ENCODE peak calls at places on chromosomes 2 and 18, in four cellular contexts. A, N, W and T are unnamed samples.

GRCh38 chr2:224807153-224807964 is 91.2 kb upstream of the CCDC195 start:
- DNase-seq in N (no peak), A (no peak), W (no peak), T (peak)

GRCh38 chr18:59606193-59607175 is 90.7 kb downstream of the CCBE1 start:
- DNase-seq in W (no peak), A (no peak), N (peak), T (peak)

GRCh38 chr18:10421859-10422258 is 32.6 kb upstream of the APCDD1 start:
- DNase-seq in N (no peak), A (no peak), W (no peak), T (peak)

GRCh38 chr2:217283505-217283904 is 423.6 kb upstream of the TNP1 start:
- DNase-seq in W (no peak), N (no peak), A (no peak), T (peak)

GRCh38 chr18:50218432-50219197 is 23.7 kb upstream of the MYO5B start:
- DNase-seq in A (no peak), W (no peak), N (no peak), T (peak)

GRCh38 chr2:239927424-239927981 is 97.6 kb downstream of the NDUFA10 start:
- DNase-seq in W (peak), N (peak), A (peak), T (peak)

GRCh38 chr18:13376298-13376840 is 157.8 kb downstream of the LDLRAD4 start:
- DNase-seq in N (no peak), W (no peak), A (peak), T (no peak)

GRCh38 chr2:99900589-99900988 is 241.8 kb downstream of the AFF3 start:
- DNase-seq in N (no peak), A (no peak), W (no peak), T (no peak)

GRCh38 chr18:10202947-10203346 is 251.5 kb upstream of the APCDD1 start:
- DNase-seq in W (no peak), N (no peak), A (no peak), T (no peak)

GRCh38 chr2:191935247-191935646 is 88.4 kb upstream of the CAVIN2 start:
- DNase-seq in W (no peak), A (no peak), N (no peak), T (no peak)

GRCh38 chr2:191026377-191026776 is 12.4 kb upstream of the STAT1 start:
- DNase-seq in W (no peak), N (no peak), A (no peak), T (no peak)

GRCh38 chr2:235675678-235676535 is 182.1 kb downstream of the AGAP1 start:
- DNase-seq in W (no peak), A (no peak), N (no peak), T (no peak)

GRCh38 chr2:148814143-148814852 is 60.7 kb upstream of the KIF5C start:
- DNase-seq in W (no peak), A (no peak), N (no peak), T (peak)

GRCh38 chr18:21740474-21740723 is 193 bp upstream of the MIB1 start:
- DNase-seq in A (peak), W (peak), N (no peak), T (peak)

GRCh38 chr2:144747571-144747970 is 227.7 kb upstream of the ZEB2 start:
- DNase-seq in A (no peak), N (no peak), W (no peak), T (no peak)

GRCh38 chr2:125656190-125656589 is 999.8 kb upstream of the GYPC start:
- DNase-seq in N (no peak), W (no peak), A (no peak), T (no peak)

GRCh38 chr2:70505613-70506391 is 47.8 kb downstream of the TGFA start:
- DNase-seq in A (no peak), W (no peak), N (no peak), T (no peak)

GRCh38 chr2:179591690-179592089 is 269.7 kb downstream of the ZNF385B start:
- DNase-seq in W (no peak), A (no peak), N (no peak), T (no peak)

GRCh38 chr2:186590538-186591441 is 934 bp downstream of the ITGAV start:
- DNase-seq in A (no peak), N (no peak), W (no peak), T (peak)

GRCh38 chr2:177599072-177599688 is 206.6 kb downstream of the AGPS start:
- DNase-seq in N (no peak), W (no peak), A (no peak), T (no peak)

GRCh38 chr2:176507736-176508135 is 238.5 kb downstream of the MTX2 start:
- DNase-seq in W (no peak), A (no peak), N (peak), T (no peak)

GRCh38 chr2:210169871-210170441 is 1.3 kb downstream of the KANSL1L start:
- DNase-seq in N (no peak), A (no peak), W (no peak), T (peak)

GRCh38 chr2:237150831-237151230 is 65.1 kb downstream of the COPS8 start:
- DNase-seq in N (no peak), W (no peak), A (no peak), T (no peak)

GRCh38 chr2:951224-952006 is 766 bp downstream of the SNTG2 start:
- DNase-seq in N (no peak), W (no peak), A (no peak), T (no peak)

GRCh38 chr2:955829-956731 is 5.4 kb downstream of the SNTG2 start:
- DNase-seq in A (no peak), W (no peak), N (no peak), T (no peak)

GRCh38 chr2:954687-955000 is 4.0 kb downstream of the SNTG2 start:
- DNase-seq in A (no peak), N (no peak), W (no peak), T (no peak)

GRCh38 chr2:953975-954686 is 3.5 kb downstream of the SNTG2 start:
- DNase-seq in N (no peak), A (no peak), W (no peak), T (peak)

GRCh38 chr2:953408-953807 is 2.8 kb downstream of the SNTG2 start:
- DNase-seq in W (no peak), A (no peak), N (no peak), T (no peak)
- H3K4me3 ChIP-seq in W (no peak), A (no peak), N (no peak), T (no peak)

GRCh38 chr2:130754811-130755210 is 529 bp upstream of the AMER3 start:
- DNase-seq in N (no peak), A (no peak), W (no peak), T (no peak)

GRCh38 chr2:130759906-130760753 is 4.8 kb downstream of the AMER3 start:
- DNase-seq in N (no peak), A (peak), W (no peak), T (no peak)

GRCh38 chr2:130756041-130756720 is 841 bp downstream of the AMER3 start:
- DNase-seq in N (no peak), W (no peak), A (no peak), T (no peak)

GRCh38 chr2:130756721-130757195 is 1.4 kb downstream of the AMER3 start:
- DNase-seq in A (no peak), N (no peak), W (no peak), T (no peak)

DNA sequence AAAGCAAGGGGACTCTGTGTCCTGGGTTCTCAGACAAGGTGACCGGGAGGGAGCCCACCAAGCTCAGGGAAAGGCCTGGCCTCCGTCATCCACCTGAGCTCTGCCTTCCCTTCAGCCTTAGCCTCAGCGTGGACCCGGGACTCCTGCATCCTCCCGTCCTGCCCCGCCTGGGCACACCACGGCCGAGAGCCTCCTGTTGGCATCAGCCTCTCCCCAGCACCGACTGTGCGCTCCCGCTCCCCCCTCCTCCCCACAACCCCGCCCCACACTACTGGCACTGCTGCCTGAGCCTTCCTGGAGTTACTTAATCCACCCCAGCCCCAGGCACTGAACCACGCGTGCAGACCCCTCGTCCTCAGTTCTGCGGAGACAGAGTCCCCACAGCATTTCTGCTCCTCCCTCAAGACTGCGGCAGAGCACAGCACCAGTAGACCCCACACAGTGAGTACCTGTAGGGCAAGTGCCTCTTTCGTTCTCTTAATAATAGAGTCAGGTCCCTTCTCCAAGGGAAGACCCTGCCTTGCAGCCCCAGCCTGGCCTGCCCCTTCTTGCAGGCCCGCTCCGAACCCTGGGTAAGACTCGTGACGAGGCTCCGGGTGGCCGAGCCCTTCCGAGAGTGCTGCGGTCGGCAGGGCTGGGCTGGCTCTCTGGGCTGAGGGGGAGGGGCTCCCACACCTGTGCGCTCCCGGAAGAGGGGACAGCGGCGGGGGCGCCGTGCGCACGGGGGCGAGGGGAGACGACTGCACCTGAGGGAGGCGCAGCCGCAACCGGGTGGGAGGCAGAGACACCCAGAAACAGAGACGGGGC is at the start of gene AMER3:
- DNase-seq in N (no peak), W (no peak), A (no peak), T (no peak)
- H3K4me3 ChIP-seq in N (peak), W (peak), A (peak), T (no peak)

GRCh38 chr18:8277270-8277669 is 332.0 kb upstream of the RAB12 start:
- DNase-seq in W (no peak), A (no peak), N (no peak), T (peak)

GRCh38 chr18:8279931-8280330 is 329.3 kb upstream of the RAB12 start:
- DNase-seq in A (no peak), W (no peak), N (no peak), T (no peak)

GRCh38 chr18:8283901-8284585 is 325.2 kb upstream of the RAB12 start:
- DNase-seq in W (no peak), N (no peak), A (no peak), T (peak)

GRCh38 chr18:8279348-8279747 is 329.9 kb upstream of the RAB12 start:
- DNase-seq in A (no peak), W (no peak), N (no peak), T (no peak)
- H3K4me3 ChIP-seq in A (no peak), W (no peak), N (no peak), T (no peak)

GRCh38 chr2:168814939-168815907 is 12.8 kb downstream of the NOSTRIN start:
- DNase-seq in N (peak), W (no peak), A (no peak), T (no peak)

GRCh38 chr2:168816369-168816768 is 13.9 kb downstream of the NOSTRIN start:
- DNase-seq in N (peak), A (no peak), W (no peak), T (peak)

GRCh38 chr2:168821992-168822391 is 19.6 kb downstream of the NOSTRIN start:
- DNase-seq in N (no peak), W (no peak), A (no peak), T (no peak)

GRCh38 chr2:168821577-168821976 is 19.1 kb downstream of the NOSTRIN start:
- DNase-seq in W (no peak), A (no peak), N (no peak), T (no peak)

DNA sequence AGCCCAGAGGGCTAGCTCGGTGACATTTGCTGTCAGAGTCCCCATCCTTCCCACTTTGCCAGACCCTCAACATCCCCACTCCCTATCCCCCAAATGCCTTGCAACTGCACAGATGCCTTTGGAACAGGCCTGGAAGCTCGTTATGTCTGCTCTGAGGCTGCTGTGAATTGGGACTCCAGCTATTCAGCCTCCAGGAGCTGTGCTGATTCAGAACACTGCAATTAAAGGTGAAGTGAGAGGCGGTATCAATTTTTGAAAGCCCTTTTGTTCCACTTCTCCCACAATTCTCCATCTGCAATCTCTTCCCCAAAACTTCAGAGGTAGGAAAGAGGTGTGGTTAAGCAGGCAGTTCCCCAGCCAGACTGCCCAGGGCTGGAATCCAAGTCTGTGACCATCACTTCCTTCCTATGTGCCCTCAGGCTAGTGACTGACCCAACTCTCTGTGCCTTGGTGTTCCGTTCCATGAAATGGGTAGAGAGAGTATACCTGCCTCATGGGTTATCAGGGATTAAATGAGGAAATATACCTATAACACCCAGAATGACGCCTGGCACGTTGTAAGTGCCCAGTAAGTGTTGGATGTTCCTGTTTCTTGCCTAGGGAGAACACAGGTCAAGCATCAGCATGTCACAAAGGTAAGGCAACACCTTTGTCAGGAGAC is 17.5 kb downstream of the NOSTRIN start:
- DNase-seq in W (no peak), A (no peak), N (no peak), T (no peak)
- H3K4me3 ChIP-seq in W (no peak), A (no peak), N (no peak), T (no peak)